ENCODE peak calls at places on chromosomes 2 and 18, in five cellular contexts. V is naive thymus-derived CD8-positive, alpha-beta T cell; U is stimulated activated CD8-positive, alpha-beta memory T cell treated with anti-CD3 and anti-CD28 coated beads, Interleukin-2, amount 100 ng/mL, for 1 hour; B is mesothelial cell of epicardium; I is posterior cingulate gyrus. Q is an unnamed sample.

GRCh38 chr18:57921708-57922107 is 118.6 kb upstream of the ATP8B1 start:
- DNase-seq in V (no peak), U (no peak), B (no peak), I (no peak), Q (no peak)

GRCh38 chr2:208280933-208281332 is 14.9 kb downstream of the PIKFYVE start:
- DNase-seq in V (no peak), U (no peak), B (no peak), I (no peak), Q (no peak)

GRCh38 chr2:893311-893710 is 57.3 kb upstream of the SNTG2 start:
- DNase-seq in V (no peak), U (no peak), B (no peak), I (no peak), Q (no peak)

GRCh38 chr18:45059695-45060094 is 379.0 kb downstream of the SETBP1 start:
- DNase-seq in V (no peak), U (no peak), B (no peak), I (no peak), Q (no peak)

GRCh38 chr2:128622371-128622770 is 303.7 kb upstream of the HS6ST1 start:
- DNase-seq in V (no peak), U (no peak), B (no peak), I (peak; percentile 53), Q (peak; percentile 36)

GRCh38 chr18:74949611-74950010 is 259.3 kb downstream of the PTGR3 start:
- DNase-seq in V (no peak), U (no peak), B (no peak), I (no peak), Q (no peak)

GRCh38 chr2:46248171-46248570 is 49.0 kb upstream of the EPAS1 start:
- DNase-seq in V (no peak), U (no peak), B (no peak), I (no peak), Q (no peak)

GRCh38 chr2:67290451-67290991 is 106.6 kb upstream of the ETAA1 start:
- DNase-seq in V (no peak), U (no peak), B (no peak), I (no peak), Q (no peak)

GRCh38 chr2:23691576-23691975 is 235.3 kb downstream of the ATAD2B start:
- DNase-seq in V (no peak), U (no peak), B (no peak), I (peak; percentile 64), Q (no peak)

GRCh38 chr2:61855178-61855523 is 1.3 kb upstream of the FAM161A start:
- DNase-seq in V (no peak), U (no peak), B (peak; percentile 51), I (peak; percentile 78), Q (no peak)

GRCh38 chr2:226215902-226216503 is 583.6 kb downstream of the IRS1 start:
- DNase-seq in V (peak; percentile 57), U (no peak), B (peak; percentile 63), I (no peak), Q (no peak)

GRCh38 chr2:112004246-112004645 is 50.8 kb upstream of the TMEM87B start:
- DNase-seq in V (no peak), U (no peak), B (no peak), I (peak; percentile 70), Q (no peak)

GRCh38 chr2:165877565-165878550 is 75.7 kb downstream of the TTC21B start:
- DNase-seq in V (no peak), U (no peak), B (no peak), I (no peak), Q (no peak)

GRCh38 chr18:74692367-74693013 is 94.8 kb downstream of the ZNF407 start:
- DNase-seq in V (no peak), U (no peak), B (no peak), I (no peak), Q (no peak)

GRCh38 chr18:13889661-13890060 is 25.7 kb downstream of the MC2R start:
- DNase-seq in V (no peak), U (no peak), B (no peak), I (no peak), Q (no peak)

GRCh38 chr2:47541848-47542450 is 139.0 kb downstream of the MSH2 start:
- DNase-seq in V (no peak), U (no peak), B (no peak), I (peak; percentile 78), Q (no peak)

GRCh38 chr2:3661149-3661660 is 3.2 kb downstream of the ALLC start:
- DNase-seq in V (no peak), U (no peak), B (no peak), I (no peak), Q (no peak)